ENCODE peak calls at places on chromosomes 1 and 21, in nine cellular contexts. One of them, this sample, is unnamed. For H3K4me1 and H3K27me3, the result is how much of the 10 kb centered on the place peaks cover.

GRCh38 chr1:229097356-229097755 is 173.6 kb upstream of the RAB4A start:
- DNase-seq in astrocyte: no peak
- DNase-seq in neuronal stem cell: no peak
- DNase-seq in left ventricle myocardium inferior: no peak
- DNase-seq in endodermal cell: peak
- DNase-seq in CD8-positive, alpha-beta T cell: no peak
- DNase-seq in A673: no peak
- DNase-seq in SJSA1: no peak
- DNase-seq in GM23248: no peak
- DNase-seq in this sample: peak

GRCh38 chr21:34819357-34819999 is 150.7 kb downstream of the CLIC6 start:
- DNase-seq in astrocyte: no peak
- DNase-seq in neuronal stem cell: peak
- DNase-seq in left ventricle myocardium inferior: no peak
- DNase-seq in endodermal cell: peak
- DNase-seq in CD8-positive, alpha-beta T cell: no peak
- DNase-seq in A673: no peak
- DNase-seq in SJSA1: no peak
- DNase-seq in GM23248: no peak
- DNase-seq in this sample: no peak

GRCh38 chr1:97088386-97088785 is 366.8 kb downstream of the PTBP2 start:
- DNase-seq in astrocyte: no peak
- DNase-seq in neuronal stem cell: no peak
- DNase-seq in left ventricle myocardium inferior: no peak
- DNase-seq in endodermal cell: no peak
- DNase-seq in CD8-positive, alpha-beta T cell: no peak
- DNase-seq in A673: no peak
- DNase-seq in SJSA1: no peak
- DNase-seq in GM23248: no peak
- DNase-seq in this sample: no peak

GRCh38 chr1:60819302-60819701 is 263.1 kb upstream of the NFIA start:
- DNase-seq in astrocyte: no peak
- DNase-seq in neuronal stem cell: no peak
- DNase-seq in left ventricle myocardium inferior: no peak
- DNase-seq in endodermal cell: no peak
- DNase-seq in CD8-positive, alpha-beta T cell: no peak
- DNase-seq in A673: no peak
- DNase-seq in SJSA1: no peak
- DNase-seq in GM23248: no peak
- DNase-seq in this sample: no peak

GRCh38 chr1:162271972-162272371 is 104.7 kb downstream of the SPATA46 start:
- DNase-seq in astrocyte: no peak
- DNase-seq in neuronal stem cell: no peak
- DNase-seq in left ventricle myocardium inferior: no peak
- DNase-seq in endodermal cell: no peak
- DNase-seq in CD8-positive, alpha-beta T cell: no peak
- DNase-seq in A673: no peak
- DNase-seq in SJSA1: no peak
- DNase-seq in GM23248: no peak
- DNase-seq in this sample: no peak

GRCh38 chr21:46295996-46296752 is 10.0 kb downstream of the YBEY start:
- DNase-seq in astrocyte: no peak
- DNase-seq in neuronal stem cell: no peak
- DNase-seq in left ventricle myocardium inferior: peak
- DNase-seq in endodermal cell: peak
- DNase-seq in CD8-positive, alpha-beta T cell: peak
- DNase-seq in A673: peak
- DNase-seq in SJSA1: no peak
- DNase-seq in GM23248: peak
- DNase-seq in this sample: peak

GRCh38 chr1:154967331-154967950 is 3.1 kb downstream of the SHC1 start:
- DNase-seq in astrocyte: no peak
- DNase-seq in neuronal stem cell: no peak
- DNase-seq in left ventricle myocardium inferior: no peak
- DNase-seq in endodermal cell: no peak
- DNase-seq in CD8-positive, alpha-beta T cell: no peak
- DNase-seq in A673: no peak
- DNase-seq in SJSA1: no peak
- DNase-seq in GM23248: no peak
- DNase-seq in this sample: no peak

GRCh38 chr1:58584082-58584895 is 7.2 kb upstream of the TACSTD2 start:
- DNase-seq in astrocyte: peak
- DNase-seq in neuronal stem cell: no peak
- DNase-seq in left ventricle myocardium inferior: no peak
- DNase-seq in endodermal cell: peak
- DNase-seq in CD8-positive, alpha-beta T cell: no peak
- DNase-seq in A673: peak
- DNase-seq in SJSA1: peak
- DNase-seq in GM23248: peak
- DNase-seq in this sample: peak

GRCh38 chr1:178653091-178653490 is 72.0 kb upstream of the RALGPS2 start:
- DNase-seq in astrocyte: no peak
- DNase-seq in neuronal stem cell: no peak
- DNase-seq in left ventricle myocardium inferior: no peak
- DNase-seq in endodermal cell: no peak
- DNase-seq in CD8-positive, alpha-beta T cell: no peak
- DNase-seq in A673: no peak
- DNase-seq in SJSA1: no peak
- DNase-seq in GM23248: peak
- DNase-seq in this sample: no peak

GRCh38 chr1:178649582-178650350 is 75.3 kb upstream of the RALGPS2 start:
- DNase-seq in astrocyte: no peak
- DNase-seq in neuronal stem cell: no peak
- DNase-seq in left ventricle myocardium inferior: no peak
- DNase-seq in endodermal cell: no peak
- DNase-seq in CD8-positive, alpha-beta T cell: no peak
- DNase-seq in A673: no peak
- DNase-seq in SJSA1: no peak
- DNase-seq in GM23248: no peak
- DNase-seq in this sample: no peak

GRCh38 chr1:178650950-178651461 is 74.0 kb upstream of the RALGPS2 start:
- DNase-seq in astrocyte: no peak
- DNase-seq in neuronal stem cell: no peak
- DNase-seq in left ventricle myocardium inferior: no peak
- DNase-seq in endodermal cell: no peak
- DNase-seq in CD8-positive, alpha-beta T cell: no peak
- DNase-seq in A673: no peak
- DNase-seq in SJSA1: no peak
- DNase-seq in GM23248: peak
- DNase-seq in this sample: no peak

GRCh38 chr1:178652506-178652905 is 72.5 kb upstream of the RALGPS2 start:
- DNase-seq in astrocyte: no peak
- DNase-seq in neuronal stem cell: no peak
- DNase-seq in left ventricle myocardium inferior: no peak
- DNase-seq in endodermal cell: no peak
- DNase-seq in CD8-positive, alpha-beta T cell: no peak
- DNase-seq in A673: no peak
- DNase-seq in SJSA1: no peak
- DNase-seq in GM23248: no peak
- DNase-seq in this sample: no peak

DNA sequence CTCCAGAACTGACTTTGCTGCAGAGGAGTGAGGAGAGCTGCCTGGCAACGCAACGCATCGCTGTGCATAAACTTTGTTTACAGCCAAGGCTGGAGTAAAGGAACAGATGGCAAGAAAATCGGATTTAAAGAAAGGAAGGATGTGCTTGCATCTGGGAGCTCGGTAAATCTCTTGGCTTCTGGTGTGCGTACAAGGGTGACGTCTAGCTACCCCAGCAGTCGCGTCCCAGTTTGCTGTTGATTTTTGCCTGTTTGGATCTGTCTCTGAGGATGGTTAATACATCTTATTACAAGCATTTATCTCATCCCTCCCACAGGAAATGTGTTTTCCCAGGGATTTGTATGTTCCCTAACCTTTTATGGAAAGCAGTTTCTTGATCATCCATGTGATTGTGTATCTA is 73.3 kb upstream of the RALGPS2 start:
- DNase-seq in astrocyte: no peak
- DNase-seq in neuronal stem cell: no peak
- DNase-seq in left ventricle myocardium inferior: no peak
- DNase-seq in endodermal cell: no peak
- DNase-seq in CD8-positive, alpha-beta T cell: no peak
- DNase-seq in A673: no peak
- DNase-seq in SJSA1: no peak
- DNase-seq in GM23248: no peak
- DNase-seq in this sample: no peak
- H3K4me1 ChIP-seq in astrocyte: under half
- H3K4me1 ChIP-seq in neuronal stem cell: under half
- H3K4me1 ChIP-seq in left ventricle myocardium inferior: under half
- H3K4me1 ChIP-seq in endodermal cell: under half
- H3K4me1 ChIP-seq in CD8-positive, alpha-beta T cell: under half
- H3K4me1 ChIP-seq in A673: under half
- H3K4me1 ChIP-seq in SJSA1: under half
- H3K4me1 ChIP-seq in GM23248: under half
- H3K4me1 ChIP-seq in this sample: under half

DNA sequence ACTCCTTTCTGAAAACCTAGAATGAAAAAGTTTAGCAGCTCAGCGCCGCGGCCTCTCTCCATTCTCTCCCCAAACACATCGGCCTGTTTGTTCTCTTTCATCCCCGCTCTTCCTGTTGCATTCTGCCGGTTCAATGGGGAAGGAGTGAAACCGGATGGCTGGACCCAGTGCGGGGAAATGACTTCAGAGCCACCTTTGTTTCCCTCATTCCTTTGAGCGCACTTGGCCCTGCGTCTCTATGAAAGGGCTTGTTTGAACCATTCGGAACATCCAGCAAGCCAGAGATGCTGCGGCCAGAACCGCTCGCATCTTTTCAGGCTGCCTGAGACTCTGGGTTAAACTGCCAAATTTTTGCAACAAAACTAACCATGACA is 5.3 kb upstream of the OLIG1 start:
- DNase-seq in astrocyte: no peak
- DNase-seq in neuronal stem cell: no peak
- DNase-seq in left ventricle myocardium inferior: no peak
- DNase-seq in endodermal cell: no peak
- DNase-seq in CD8-positive, alpha-beta T cell: no peak
- DNase-seq in A673: no peak
- DNase-seq in SJSA1: no peak
- DNase-seq in GM23248: no peak
- DNase-seq in this sample: no peak
- H3K27me3 ChIP-seq in astrocyte: half or more
- H3K27me3 ChIP-seq in neuronal stem cell: under half
- H3K27me3 ChIP-seq in left ventricle myocardium inferior: half or more
- H3K27me3 ChIP-seq in endodermal cell: half or more
- H3K27me3 ChIP-seq in CD8-positive, alpha-beta T cell: under half
- H3K27me3 ChIP-seq in A673: half or more
- H3K27me3 ChIP-seq in SJSA1: half or more
- H3K27me3 ChIP-seq in GM23248: half or more
- H3K27me3 ChIP-seq in this sample: under half

GRCh38 chr1:26293911-26294463 is 12.4 kb downstream of the UBXN11 start:
- DNase-seq in astrocyte: no peak
- DNase-seq in neuronal stem cell: no peak
- DNase-seq in left ventricle myocardium inferior: no peak
- DNase-seq in endodermal cell: no peak
- DNase-seq in CD8-positive, alpha-beta T cell: no peak
- DNase-seq in A673: no peak
- DNase-seq in SJSA1: no peak
- DNase-seq in GM23248: no peak
- DNase-seq in this sample: no peak

GRCh38 chr1:26290061-26290415 is 10.2 kb downstream of the SH3BGRL3 start:
- DNase-seq in astrocyte: no peak
- DNase-seq in neuronal stem cell: no peak
- DNase-seq in left ventricle myocardium inferior: no peak
- DNase-seq in endodermal cell: no peak
- DNase-seq in CD8-positive, alpha-beta T cell: no peak
- DNase-seq in A673: no peak
- DNase-seq in SJSA1: no peak
- DNase-seq in GM23248: no peak
- DNase-seq in this sample: no peak

GRCh38 chr1:26290416-26291261 is 10.8 kb downstream of the SH3BGRL3 start:
- DNase-seq in astrocyte: no peak
- DNase-seq in neuronal stem cell: no peak
- DNase-seq in left ventricle myocardium inferior: no peak
- DNase-seq in endodermal cell: peak
- DNase-seq in CD8-positive, alpha-beta T cell: no peak
- DNase-seq in A673: no peak
- DNase-seq in SJSA1: no peak
- DNase-seq in GM23248: no peak
- DNase-seq in this sample: no peak

GRCh38 chr1:26291433-26291832 is 11.5 kb downstream of the SH3BGRL3 start:
- DNase-seq in astrocyte: no peak
- DNase-seq in neuronal stem cell: no peak
- DNase-seq in left ventricle myocardium inferior: no peak
- DNase-seq in endodermal cell: no peak
- DNase-seq in CD8-positive, alpha-beta T cell: no peak
- DNase-seq in A673: no peak
- DNase-seq in SJSA1: no peak
- DNase-seq in GM23248: no peak
- DNase-seq in this sample: no peak

GRCh38 chr1:26291939-26292338 is 12.1 kb downstream of the SH3BGRL3 start:
- DNase-seq in astrocyte: no peak
- DNase-seq in neuronal stem cell: no peak
- DNase-seq in left ventricle myocardium inferior: no peak
- DNase-seq in endodermal cell: no peak
- DNase-seq in CD8-positive, alpha-beta T cell: no peak
- DNase-seq in A673: no peak
- DNase-seq in SJSA1: no peak
- DNase-seq in GM23248: no peak
- DNase-seq in this sample: no peak
- H3K4me1 ChIP-seq in astrocyte: under half
- H3K4me1 ChIP-seq in neuronal stem cell: under half
- H3K4me1 ChIP-seq in left ventricle myocardium inferior: under half
- H3K4me1 ChIP-seq in endodermal cell: under half
- H3K4me1 ChIP-seq in CD8-positive, alpha-beta T cell: half or more
- H3K4me1 ChIP-seq in A673: under half
- H3K4me1 ChIP-seq in SJSA1: under half
- H3K4me1 ChIP-seq in GM23248: under half
- H3K4me1 ChIP-seq in this sample: under half

GRCh38 chr1:99007366-99007765 is 2.7 kb upstream of the PLPPR5 start:
- DNase-seq in astrocyte: no peak
- DNase-seq in neuronal stem cell: no peak
- DNase-seq in left ventricle myocardium inferior: no peak
- DNase-seq in endodermal cell: no peak
- DNase-seq in CD8-positive, alpha-beta T cell: no peak
- DNase-seq in A673: no peak
- DNase-seq in SJSA1: no peak
- DNase-seq in GM23248: no peak
- DNase-seq in this sample: no peak

GRCh38 chr1:99003911-99004269 is 771 bp downstream of the PLPPR5 start:
- DNase-seq in astrocyte: no peak
- DNase-seq in neuronal stem cell: no peak
- DNase-seq in left ventricle myocardium inferior: no peak
- DNase-seq in endodermal cell: peak
- DNase-seq in CD8-positive, alpha-beta T cell: no peak
- DNase-seq in A673: no peak
- DNase-seq in SJSA1: no peak
- DNase-seq in GM23248: no peak
- DNase-seq in this sample: no peak

GRCh38 chr1:99004270-99005141 is at the start of gene PLPPR5:
- DNase-seq in astrocyte: peak
- DNase-seq in neuronal stem cell: peak
- DNase-seq in left ventricle myocardium inferior: no peak
- DNase-seq in endodermal cell: peak
- DNase-seq in CD8-positive, alpha-beta T cell: no peak
- DNase-seq in A673: peak
- DNase-seq in SJSA1: no peak
- DNase-seq in GM23248: peak
- DNase-seq in this sample: no peak

GRCh38 chr1:99005537-99005942 is 879 bp upstream of the PLPPR5 start:
- DNase-seq in astrocyte: no peak
- DNase-seq in neuronal stem cell: peak
- DNase-seq in left ventricle myocardium inferior: no peak
- DNase-seq in endodermal cell: peak
- DNase-seq in CD8-positive, alpha-beta T cell: no peak
- DNase-seq in A673: no peak
- DNase-seq in SJSA1: no peak
- DNase-seq in GM23248: peak
- DNase-seq in this sample: no peak

DNA sequence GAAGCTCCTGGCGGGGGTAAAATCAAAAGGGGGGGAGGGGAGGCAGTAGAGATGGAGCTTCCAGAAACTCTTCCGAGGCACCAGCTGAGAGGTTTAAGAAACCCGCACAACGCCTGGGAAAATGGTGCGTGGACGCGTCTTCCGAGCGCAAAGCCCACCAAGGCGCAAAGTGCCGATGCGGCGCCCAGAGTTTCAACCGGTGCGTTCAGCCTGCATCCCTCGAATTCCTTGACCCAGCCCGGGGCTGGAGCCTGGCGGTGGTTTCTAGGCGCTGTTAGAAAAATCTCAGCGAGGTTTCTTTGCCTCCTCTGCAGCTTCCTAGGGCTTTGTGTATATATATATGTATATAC is 456 bp upstream of the PLPPR5 start:
- DNase-seq in astrocyte: no peak
- DNase-seq in neuronal stem cell: peak
- DNase-seq in left ventricle myocardium inferior: no peak
- DNase-seq in endodermal cell: peak
- DNase-seq in CD8-positive, alpha-beta T cell: no peak
- DNase-seq in A673: peak
- DNase-seq in SJSA1: no peak
- DNase-seq in GM23248: peak
- DNase-seq in this sample: no peak
- H3K27me3 ChIP-seq in astrocyte: under half
- H3K27me3 ChIP-seq in neuronal stem cell: under half
- H3K27me3 ChIP-seq in left ventricle myocardium inferior: half or more
- H3K27me3 ChIP-seq in endodermal cell: half or more
- H3K27me3 ChIP-seq in CD8-positive, alpha-beta T cell: under half
- H3K27me3 ChIP-seq in A673: half or more
- H3K27me3 ChIP-seq in SJSA1: under half
- H3K27me3 ChIP-seq in GM23248: under half
- H3K27me3 ChIP-seq in this sample: half or more